ENCODE peak calls at places on chromosomes 5 and 9, in ten cellular contexts. G is heart left ventricle, O is lower lobe of right lung, T is A549, N is sigmoid colon, I is AG09319, R is neural progenitor cell, M is chondrocyte, Q is BJ, K is brain microvascular endothelial cell. U is an unnamed sample.

GRCh38 chr5:139068494-139069152 is 129.5 kb downstream of the SIL1 start:
- DNase-seq in N (no peak), I (no peak), T (no peak), M (no peak), O (no peak), R (no peak), G (no peak), K (no peak), Q (no peak), U (no peak)

GRCh38 chr5:150653762-150654158 is 7.3 kb upstream of the MYOZ3 start:
- DNase-seq in Q (no peak), O (no peak), I (no peak), M (no peak), N (no peak), R (no peak), K (no peak), G (no peak), T (no peak), U (no peak)

GRCh38 chr9:109912726-109913460 is 132.9 kb downstream of the PALM2AKAP2 start:
- DNase-seq in O (no peak), G (no peak), I (no peak), K (no peak), T (no peak), M (no peak), Q (no peak), R (no peak), N (no peak), U (no peak)

GRCh38 chr9:79812507-79813261 is 240.9 kb downstream of the TLE4 start:
- DNase-seq in Q (no peak), T (no peak), R (no peak), G (no peak), K (no peak), I (no peak), M (no peak), N (no peak), O (no peak), U (no peak)

GRCh38 chr5:123303802-123304201 is 119.4 kb downstream of the CEP120 start:
- DNase-seq in I (no peak), O (no peak), K (no peak), R (no peak), M (no peak), G (no peak), T (no peak), Q (no peak), N (no peak), U (no peak)

GRCh38 chr5:122858451-122858850 is 13.0 kb downstream of the SNX24 start:
- DNase-seq in O (no peak), R (no peak), I (no peak), Q (no peak), T (no peak), K (no peak), M (no peak), N (no peak), G (no peak), U (no peak)

GRCh38 chr5:179271821-179272325 is 73.4 kb downstream of the ADAMTS2 start:
- DNase-seq in O (peak), K (no peak), I (no peak), M (peak), N (peak), Q (no peak), T (no peak), G (peak), R (no peak), U (no peak)

GRCh38 chr5:149779071-149779470 is 49.0 kb downstream of the PPARGC1B start:
- DNase-seq in O (no peak), G (no peak), R (no peak), I (no peak), N (no peak), M (peak), Q (no peak), T (no peak), K (no peak), U (no peak)

GRCh38 chr9:116547729-116548426 is 139.2 kb upstream of the TRIM32 start:
- DNase-seq in Q (no peak), N (no peak), R (no peak), O (no peak), K (no peak), I (no peak), T (peak), G (no peak), M (no peak), U (no peak)

GRCh38 chr9:113042884-113043657 is 13.5 kb downstream of the ZFP37 start:
- DNase-seq in I (no peak), G (no peak), K (no peak), Q (no peak), T (peak), R (no peak), M (no peak), N (no peak), O (no peak), U (no peak)

GRCh38 chr5:133607451-133607850 is 4.9 kb downstream of the FSTL4 start:
- DNase-seq in T (no peak), N (no peak), I (no peak), Q (no peak), R (no peak), G (no peak), M (no peak), K (no peak), O (no peak), U (no peak)

GRCh38 chr9:17995031-17995430 is 416.2 kb downstream of the SH3GL2 start:
- DNase-seq in N (no peak), Q (no peak), G (no peak), M (no peak), O (no peak), K (no peak), T (no peak), I (no peak), R (no peak), U (no peak)

GRCh38 chr5:125696762-125697161 is 726.4 kb upstream of the GRAMD2B start:
- DNase-seq in I (peak), O (no peak), K (peak), T (peak), G (peak), R (no peak), Q (peak), N (no peak), M (no peak), U (no peak)

GRCh38 chr9:32427111-32427873 is 42.8 kb downstream of the ACO1 start:
- DNase-seq in N (no peak), M (no peak), O (no peak), I (no peak), K (peak), Q (no peak), T (no peak), R (no peak), G (no peak), U (no peak)

GRCh38 chr5:1882337-1883119 is at the start of gene IRX4:
- DNase-seq in I (no peak), R (peak), K (no peak), O (peak), G (no peak), M (peak), Q (no peak), N (no peak), T (peak), U (no peak)

GRCh38 chr5:167835146-167835545 is 456.3 kb upstream of the WWC1 start:
- DNase-seq in G (no peak), T (no peak), N (no peak), K (no peak), Q (no peak), M (no peak), I (no peak), R (peak), O (no peak), U (no peak)

GRCh38 chr5:180636403-180637075 is 12.9 kb downstream of the FLT4 start:
- DNase-seq in K (peak), R (no peak), Q (no peak), I (no peak), T (no peak), O (peak), M (peak), G (peak), N (peak), U (no peak)

GRCh38 chr5:73822989-73823339 is 197.0 kb downstream of the ARHGEF28 start:
- DNase-seq in O (no peak), G (no peak), M (no peak), T (peak), K (no peak), Q (no peak), R (no peak), N (no peak), I (no peak), U (no peak)

GRCh38 chr5:23405316-23406068 is 101.9 kb upstream of the PRDM9 start:
- DNase-seq in K (no peak), M (no peak), T (no peak), O (no peak), Q (no peak), N (no peak), G (no peak), R (no peak), I (no peak), U (no peak)

GRCh38 chr9:19976226-19976625 is 187.4 kb upstream of the SLC24A2 start:
- DNase-seq in G (no peak), R (no peak), I (no peak), T (no peak), K (no peak), N (no peak), Q (no peak), O (no peak), M (no peak), U (no peak)

GRCh38 chr5:127260686-127261085 is 29.9 kb upstream of the MEGF10 start:
- DNase-seq in K (no peak), T (no peak), I (no peak), O (no peak), R (no peak), Q (no peak), M (no peak), N (no peak), G (no peak), U (no peak)

GRCh38 chr5:122236270-122236669 is 75.8 kb upstream of the SNCAIP start:
- DNase-seq in Q (no peak), T (no peak), R (no peak), K (no peak), N (no peak), I (no peak), O (no peak), M (no peak), G (no peak), U (no peak)

GRCh38 chr9:136518623-136519022 is 27.2 kb downstream of the NOTCH1 start:
- DNase-seq in O (peak), K (no peak), Q (no peak), I (no peak), M (no peak), T (peak), N (no peak), R (no peak), G (no peak), U (no peak)

GRCh38 chr5:137453476-137454080 is 45.5 kb downstream of the SPOCK1 start:
- DNase-seq in K (peak), M (no peak), N (no peak), R (peak), G (no peak), I (peak), T (peak), Q (no peak), O (no peak), U (no peak)

GRCh38 chr9:120713257-120714087 is 798 bp downstream of the MEGF9 start:
- DNase-seq in K (no peak), M (no peak), T (no peak), R (peak), G (peak), O (peak), Q (no peak), N (peak), I (no peak), U (peak)
- TF ChIP-seq CTCF in K (no peak), M (no peak), T (no peak), R (no peak), G (no peak), O (no peak), Q (peak), N (peak), I (no peak), U (peak)

DNA sequence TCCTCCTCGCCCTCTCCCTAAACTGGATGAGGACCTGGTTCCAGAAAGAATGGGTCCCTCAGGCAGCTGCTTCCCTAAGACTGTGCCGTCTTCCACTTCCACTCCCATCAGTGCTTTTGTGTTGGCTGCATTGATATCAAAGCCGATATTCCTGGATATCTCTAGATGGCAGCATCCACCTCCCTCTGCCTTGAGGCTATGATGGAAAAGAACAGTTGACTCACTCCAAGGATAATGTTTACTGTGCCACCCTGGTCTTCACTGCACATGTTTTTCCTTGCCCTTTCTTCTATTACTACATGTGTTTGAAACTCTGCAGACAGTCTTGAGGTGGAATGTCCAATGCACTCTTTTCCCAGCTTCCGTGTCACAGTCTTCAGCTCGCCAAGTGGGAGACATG is 211.6 kb downstream of the MAST4 start:
- DNase-seq in N (no peak), G (no peak), R (peak), O (no peak), T (peak), Q (no peak), I (peak), K (peak), M (no peak), U (no peak)
- TF ChIP-seq CTCF in N (no peak), G (peak), R (peak), O (peak), T (peak), Q (peak), I (peak), K (peak), M (peak), U (no peak)

DNA sequence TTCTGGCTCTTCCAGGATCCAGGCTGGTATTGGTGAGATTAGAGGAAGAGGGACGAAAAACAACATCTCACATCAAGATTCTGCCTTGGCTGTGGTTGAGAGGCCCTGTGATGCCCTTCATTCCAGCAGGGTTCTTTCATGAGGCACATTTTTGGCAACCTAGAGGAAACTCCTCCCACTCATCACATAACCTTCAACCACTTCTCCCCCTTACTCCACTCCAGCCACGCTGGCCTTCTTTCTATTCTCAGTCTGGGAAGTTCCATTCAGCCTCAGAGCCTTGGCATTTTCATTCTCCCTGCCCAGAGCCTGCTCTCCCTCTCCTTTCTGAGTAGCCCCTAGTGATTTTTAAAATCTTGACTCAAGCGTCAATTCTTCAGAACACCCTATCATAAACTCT is 337.5 kb downstream of the ZSWIM6 start:
- DNase-seq in O (no peak), Q (no peak), N (no peak), M (no peak), R (no peak), T (no peak), K (no peak), I (no peak), G (no peak), U (no peak)
- TF ChIP-seq CTCF in O (no peak), Q (no peak), N (no peak), M (no peak), R (no peak), T (no peak), K (no peak), I (no peak), G (no peak), U (no peak)

GRCh38 chr9:21395778-21396717 is 10.8 kb upstream of the IFNA2 start:
- DNase-seq in R (peak), M (no peak), Q (no peak), I (no peak), K (no peak), G (peak), T (peak), O (peak), N (peak), U (peak)

GRCh38 chr9:21392270-21392669 is 7.1 kb upstream of the IFNA2 start:
- DNase-seq in G (no peak), O (no peak), M (no peak), N (no peak), K (no peak), I (no peak), R (peak), Q (no peak), T (peak), U (no peak)
- TF ChIP-seq CTCF in G (no peak), O (peak), M (peak), N (no peak), K (peak), I (no peak), R (peak), Q (peak), T (peak), U (peak)

GRCh38 chr5:177555228-177555627 is 865 bp upstream of the FAM193B start:
- DNase-seq in K (no peak), G (no peak), R (no peak), T (no peak), M (no peak), O (no peak), Q (no peak), N (no peak), I (no peak), U (no peak)

GRCh38 chr5:177552839-177553455 is 1.4 kb downstream of the FAM193B start:
- DNase-seq in Q (no peak), M (no peak), N (no peak), I (no peak), G (peak), T (no peak), O (no peak), R (peak), K (no peak), U (no peak)

GRCh38 chr5:177555665-177556064 is 1.3 kb upstream of the FAM193B start:
- DNase-seq in Q (no peak), M (no peak), K (no peak), I (no peak), O (no peak), T (no peak), G (no peak), N (no peak), R (no peak), U (no peak)

GRCh38 chr5:177553671-177554429 is 513 bp downstream of the FAM193B start:
- DNase-seq in R (peak), M (no peak), I (no peak), T (no peak), O (peak), K (no peak), Q (no peak), G (peak), N (peak), U (peak)

GRCh38 chr5:177554474-177555111 is at the start of gene FAM193B:
- DNase-seq in K (peak), R (peak), I (peak), M (peak), T (peak), G (peak), N (peak), Q (peak), O (peak), U (peak)
- TF ChIP-seq CTCF in K (peak), R (peak), I (peak), M (peak), T (peak), G (peak), N (no peak), Q (peak), O (peak), U (peak)

DNA sequence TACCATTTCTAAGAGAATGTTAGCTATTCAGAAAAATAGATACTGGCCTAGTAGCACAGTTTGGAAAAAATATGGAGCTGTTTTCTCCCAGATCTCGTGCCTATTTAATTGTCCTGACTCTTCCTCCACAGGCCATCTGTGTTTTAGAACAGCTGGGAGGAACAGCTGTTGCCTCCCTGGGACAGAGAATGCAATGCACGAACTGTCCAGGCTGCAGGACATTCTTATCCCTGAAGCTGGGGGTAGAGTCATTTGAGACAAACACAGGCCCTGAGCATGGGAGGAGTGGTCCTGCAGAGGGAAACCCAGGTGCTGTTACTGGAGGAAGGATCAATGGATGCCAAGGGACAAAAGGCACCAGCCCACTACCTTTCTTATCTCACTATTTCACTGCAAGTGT is 20.9 kb upstream of the SPARC start:
- DNase-seq in M (no peak), K (no peak), N (no peak), Q (no peak), T (no peak), I (no peak), R (peak), O (no peak), G (no peak), U (no peak)
- TF ChIP-seq CTCF in M (no peak), K (no peak), N (no peak), Q (no peak), T (no peak), I (no peak), R (no peak), O (no peak), G (no peak), U (no peak)

U was measured in progenitor cell of endocrine pancreas.